ENCODE peak calls at places on chromosomes 5 and 9, in five cellular contexts. O is mammary epithelial cell, I is MM.1S, S is hepatocyte, H is fibroblast of lung. X is an unnamed sample.

GRCh38 chr9:18493361-18494015 is 19.5 kb downstream of the ADAMTSL1 start:
- DNase-seq in S (no peak), I (no peak), H (peak), O (no peak), X (peak)

GRCh38 chr9:7570107-7570720 is 229.4 kb downstream of the DMAC1 start:
- DNase-seq in H (peak), I (peak), S (peak), O (peak), X (peak)

GRCh38 chr5:17118631-17119030 is 98.8 kb upstream of the BASP1 start:
- DNase-seq in I (no peak), S (peak), O (peak), H (peak), X (peak)

GRCh38 chr9:35518212-35518917 is 28.5 kb downstream of the RUSC2 start:
- DNase-seq in I (no peak), H (peak), S (peak), O (peak), X (peak)

GRCh38 chr9:31323726-31324444 is 1060.6 kb upstream of the ACO1 start:
- DNase-seq in H (no peak), I (peak), O (peak), S (no peak), X (no peak)

GRCh38 chr5:19179561-19179960 is 808.4 kb downstream of the CDH18 start:
- DNase-seq in H (no peak), I (peak), O (no peak), S (no peak), X (no peak)

GRCh38 chr5:158382473-158382872 is 523.5 kb upstream of the CLINT1 start:
- DNase-seq in S (peak), I (peak), H (peak), O (peak), X (peak)

GRCh38 chr5:104084896-104085295 is 522.3 kb upstream of the NUDT12 start:
- DNase-seq in I (no peak), O (no peak), H (no peak), S (no peak), X (no peak)

GRCh38 chr5:176768174-176768970 is 42.0 kb upstream of the UNC5A start:
- DNase-seq in I (no peak), S (no peak), O (no peak), H (no peak), X (no peak)

GRCh38 chr9:135081731-135082130 is 5.7 kb upstream of the OLFM1 start:
- DNase-seq in H (no peak), I (no peak), S (no peak), O (no peak), X (no peak)

DNA sequence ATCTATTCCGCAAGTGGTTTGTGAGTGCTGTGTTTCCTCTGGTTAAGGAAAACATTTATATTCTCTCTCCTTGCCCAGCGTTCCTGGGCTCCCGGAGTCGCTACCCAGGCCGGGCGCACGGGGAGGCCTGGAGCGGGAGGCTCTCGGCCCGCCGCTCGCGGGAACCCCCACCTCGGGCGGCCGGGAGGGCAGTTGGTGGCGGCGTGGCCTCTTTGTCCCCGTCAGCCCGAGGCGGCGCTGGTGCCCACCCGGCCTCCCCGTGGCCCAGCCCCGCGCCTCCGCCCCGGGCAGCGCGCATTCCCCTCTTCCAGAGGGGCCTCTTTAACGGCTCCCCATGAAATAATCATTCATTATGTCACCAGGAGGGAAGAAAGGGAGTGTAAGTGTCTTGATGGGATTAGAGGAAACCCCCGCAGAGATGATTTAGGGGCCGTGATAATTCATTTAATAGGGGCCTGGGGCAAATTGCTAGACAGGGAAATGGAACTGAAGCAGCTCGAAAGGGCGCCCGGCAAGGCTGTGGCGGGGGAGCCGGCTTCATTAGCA is 181.9 kb upstream of the TBCA start:
- DNase-seq in H (no peak), S (peak), O (no peak), I (no peak), X (no peak)
- TF ChIP-seq EZH2 in H (peak), S (peak), O (no peak), I (no peak), X (peak)

GRCh38 chr9:21395778-21396717 is 10.8 kb upstream of the IFNA2 start:
- DNase-seq in H (peak), S (peak), I (no peak), O (no peak), X (no peak)
- TF ChIP-seq EZH2 in H (peak), S (no peak), I (no peak), O (peak), X (no peak)

DNA sequence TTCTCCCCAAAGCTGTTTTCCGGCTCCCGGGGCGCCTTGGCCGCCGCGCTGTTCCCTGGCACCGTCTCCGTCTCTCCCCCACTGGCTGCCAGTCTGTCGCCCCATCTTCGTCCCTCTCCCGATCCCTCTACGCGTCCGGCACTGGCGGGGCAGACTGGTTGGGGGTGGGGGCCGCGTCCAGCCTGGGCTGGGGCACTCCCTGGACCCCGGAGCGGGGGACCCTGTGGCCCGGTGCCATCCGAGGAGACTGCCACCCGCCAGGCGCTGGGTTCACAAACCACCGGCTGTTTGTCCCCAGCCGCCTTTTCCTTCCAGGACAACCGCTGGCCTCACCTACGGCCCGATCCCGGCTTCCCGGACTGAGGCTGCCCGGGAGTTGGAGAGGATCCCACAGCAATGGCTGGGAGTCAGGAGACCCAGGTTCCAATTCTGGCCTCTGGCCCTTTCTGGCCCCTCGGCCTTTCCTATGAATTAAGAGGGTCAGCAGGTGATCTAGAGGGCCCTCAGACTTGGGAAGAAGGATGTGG is 1.0 kb upstream of the FIBCD1 start:
- DNase-seq in O (no peak), I (no peak), S (no peak), H (no peak), X (no peak)
- TF ChIP-seq EZH2 in O (no peak), I (peak), S (peak), H (no peak), X (no peak)

DNA sequence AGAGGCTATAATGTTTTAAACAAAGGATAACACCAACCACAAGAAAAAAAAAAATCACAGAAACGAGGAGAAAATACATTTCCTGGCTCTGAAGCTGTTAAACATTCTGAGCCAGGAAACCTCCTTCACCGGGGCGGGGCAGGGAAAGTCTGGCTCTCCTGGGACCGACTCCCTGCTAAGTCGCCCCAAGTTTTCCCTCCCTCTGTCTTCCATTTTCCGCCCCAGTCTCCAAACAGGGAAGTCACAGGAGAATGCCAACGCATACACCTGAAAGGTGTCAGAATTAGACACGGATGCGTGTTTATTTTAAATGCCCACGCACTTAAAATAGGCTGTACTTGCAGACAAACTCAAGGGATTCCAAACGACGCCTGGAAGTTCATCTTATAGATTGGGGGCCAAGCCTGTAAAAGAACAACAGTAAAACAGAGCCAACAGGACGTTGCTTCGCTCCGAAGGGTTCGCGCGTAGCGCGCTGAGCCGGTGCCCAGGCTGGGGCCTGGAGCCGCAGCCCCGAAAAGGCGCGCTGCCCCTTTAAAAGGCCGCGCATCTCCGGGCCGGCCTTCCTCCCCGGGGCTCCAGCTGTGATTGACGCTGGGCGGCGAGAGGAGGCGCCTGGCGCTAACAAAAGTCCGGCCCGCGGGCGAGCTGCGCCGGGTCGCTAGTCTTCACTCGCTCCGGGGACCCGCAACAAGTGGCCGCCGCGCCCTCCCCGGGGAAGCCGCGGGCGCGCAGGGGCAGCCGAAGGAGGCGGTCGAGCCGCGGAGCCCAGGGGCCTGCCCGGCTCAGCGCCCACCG is at the start of gene FBXL7:
- DNase-seq in S (peak), I (peak), H (peak), O (peak), X (peak)
- TF ChIP-seq EZH2 in S (peak), I (no peak), H (no peak), O (no peak), X (no peak)

DNA sequence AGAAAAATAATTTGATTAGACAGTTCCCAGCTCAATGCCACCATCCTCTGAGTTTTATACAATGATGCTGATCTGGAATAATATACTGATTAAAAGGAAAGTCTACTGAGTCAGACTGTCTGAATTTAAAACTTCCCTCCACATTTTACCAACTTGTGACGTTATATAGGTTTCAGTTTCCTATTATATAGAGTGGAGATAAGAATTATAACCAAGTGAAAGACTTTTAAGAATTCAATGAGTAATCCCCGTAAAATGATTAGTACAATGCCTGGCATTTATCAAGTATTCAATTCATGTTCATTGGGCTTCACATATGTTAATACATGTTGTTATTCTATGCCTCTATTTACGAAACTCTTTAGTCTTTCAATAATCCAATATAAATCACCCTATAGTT is 166.0 kb downstream of the CDH9 start:
- DNase-seq in H (no peak), O (peak), S (no peak), I (no peak), X (no peak)
- TF ChIP-seq EZH2 in H (no peak), O (no peak), S (no peak), I (no peak), X (no peak)

GRCh38 chr5:123035320-123035949 is 1.1 kb downstream of the PPIC start:
- DNase-seq in I (peak), O (peak), H (peak), S (peak), X (peak)
- TF ChIP-seq EZH2 in I (no peak), O (no peak), H (no peak), S (no peak), X (no peak)

X was measured in astrocyte.